ENCODE peak calls at places on chromosomes 4 and X, in six cellular contexts. P, G, E, L, Z and O are unnamed samples.

GRCh38 chr4:130395871-130396270 is 1299.9 kb downstream of the C4orf33 start:
- DNase-seq in G (no peak), L (no peak), E (no peak), P (no peak), Z (no peak), O (no peak)

GRCh38 chr4:103365285-103365684 is 167.1 kb upstream of the CENPE start:
- DNase-seq in P (no peak), E (no peak), L (no peak), G (no peak), Z (no peak), O (no peak)

GRCh38 chr4:123866796-123867195 is 470.2 kb downstream of the SPRY1 start:
- DNase-seq in G (no peak), E (no peak), L (no peak), P (no peak), Z (no peak), O (no peak)

GRCh38 chrX:150358651-150359050 is 4.5 kb upstream of the MAMLD1 start:
- DNase-seq in L (no peak), Z (no peak), P (no peak), G (no peak), E (no peak), O (no peak)

GRCh38 chrX:19225906-19226305 is 103.6 kb upstream of the ADGRG2 start:
- DNase-seq in Z (peak; percentile 9), P (peak; percentile 39), G (no peak), L (peak; percentile 20), E (no peak), O (no peak)

GRCh38 chr4:139297001-139297410 is 4.3 kb upstream of the NAA15 start:
- DNase-seq in E (no peak), G (no peak), P (no peak), L (no peak), Z (no peak), O (no peak)

GRCh38 chr4:185061610-185062009 is 43.3 kb downstream of the HELT start:
- DNase-seq in L (no peak), Z (no peak), P (no peak), E (no peak), G (no peak), O (no peak)

GRCh38 chrX:50978920-50979660 is 68.6 kb downstream of the BMP15 start:
- DNase-seq in L (no peak), G (no peak), E (no peak), Z (no peak), P (peak; percentile 60), O (no peak)

GRCh38 chr4:173463816-173464215 is 64.9 kb upstream of the SCRG1 start:
- DNase-seq in E (no peak), G (no peak), Z (no peak), P (no peak), L (no peak), O (no peak)

GRCh38 chrX:118272237-118272636 is 73.7 kb upstream of the WDR44 start:
- DNase-seq in P (no peak), Z (no peak), G (no peak), E (no peak), L (no peak), O (no peak)

GRCh38 chr4:1393866-1394265 is 12.4 kb downstream of the NKX1-1 start:
- DNase-seq in G (no peak), Z (no peak), E (peak; percentile 3), L (no peak), P (no peak), O (no peak)

GRCh38 chr4:146158036-146158745 is 17.3 kb upstream of the LSM6 start:
- DNase-seq in Z (no peak), P (no peak), E (no peak), L (no peak), G (no peak), O (no peak)

GRCh38 chr4:123345924-123346300 is 50.7 kb upstream of the SPRY1 start:
- DNase-seq in P (no peak), E (no peak), Z (no peak), G (no peak), L (no peak), O (no peak)